ENCODE peak calls at places on chromosomes 4 and X, in six cellular contexts. One of them, this sample, is unnamed.

GRCh38 chr4:110049951-110050925 is 137.6 kb downstream of the EGF start:
- DNase-seq in prostate gland: peak
- DNase-seq in hypothalamus: peak
- DNase-seq in NCI-H1930: peak
- DNase-seq in GM06990: no peak
- DNase-seq in activated T-helper 1 cell treated with anti-CD3 and anti-CD28 coated beads, Interleukin-12 subunit alpha, Interleukin-12 subunit beta, Interleukin-2, Interleukin-4 antibody, amounts not matched to agents 30 ng/mL and 10 ng/mL and 1 ng/mL, durations not matched to agents 14 hours and 24 hours and 36 hours: peak
- DNase-seq in this sample: peak

GRCh38 chr4:138953962-138954371 is 61.6 kb upstream of the NOCT start:
- DNase-seq in prostate gland: no peak
- DNase-seq in GM06990: no peak
- DNase-seq in hypothalamus: no peak
- DNase-seq in activated T-helper 1 cell treated with anti-CD3 and anti-CD28 coated beads, Interleukin-12 subunit alpha, Interleukin-12 subunit beta, Interleukin-2, Interleukin-4 antibody, amounts not matched to agents 30 ng/mL and 10 ng/mL and 1 ng/mL, durations not matched to agents 14 hours and 24 hours and 36 hours: no peak
- DNase-seq in NCI-H1930: no peak
- DNase-seq in this sample: no peak

GRCh38 chr4:20044502-20044911 is 207.2 kb upstream of the SLIT2 start:
- DNase-seq in prostate gland: no peak
- DNase-seq in NCI-H1930: no peak
- DNase-seq in hypothalamus: no peak
- DNase-seq in activated T-helper 1 cell treated with anti-CD3 and anti-CD28 coated beads, Interleukin-12 subunit alpha, Interleukin-12 subunit beta, Interleukin-2, Interleukin-4 antibody, amounts not matched to agents 30 ng/mL and 10 ng/mL and 1 ng/mL, durations not matched to agents 14 hours and 24 hours and 36 hours: no peak
- DNase-seq in GM06990: no peak
- DNase-seq in this sample: no peak

GRCh38 chr4:108144451-108144850 is 24.3 kb downstream of the LEF1 start:
- DNase-seq in hypothalamus: no peak
- DNase-seq in prostate gland: no peak
- DNase-seq in NCI-H1930: no peak
- DNase-seq in GM06990: no peak
- DNase-seq in activated T-helper 1 cell treated with anti-CD3 and anti-CD28 coated beads, Interleukin-12 subunit alpha, Interleukin-12 subunit beta, Interleukin-2, Interleukin-4 antibody, amounts not matched to agents 30 ng/mL and 10 ng/mL and 1 ng/mL, durations not matched to agents 14 hours and 24 hours and 36 hours: no peak
- DNase-seq in this sample: no peak

GRCh38 chr4:2068566-2068965 is 9.4 kb downstream of the NAT8L start:
- DNase-seq in activated T-helper 1 cell treated with anti-CD3 and anti-CD28 coated beads, Interleukin-12 subunit alpha, Interleukin-12 subunit beta, Interleukin-2, Interleukin-4 antibody, amounts not matched to agents 30 ng/mL and 10 ng/mL and 1 ng/mL, durations not matched to agents 14 hours and 24 hours and 36 hours: no peak
- DNase-seq in prostate gland: no peak
- DNase-seq in hypothalamus: no peak
- DNase-seq in NCI-H1930: no peak
- DNase-seq in GM06990: no peak
- DNase-seq in this sample: no peak

GRCh38 chr4:110091426-110091825 is 107.0 kb downstream of the ELOVL6 start:
- DNase-seq in NCI-H1930: no peak
- DNase-seq in prostate gland: no peak
- DNase-seq in GM06990: no peak
- DNase-seq in activated T-helper 1 cell treated with anti-CD3 and anti-CD28 coated beads, Interleukin-12 subunit alpha, Interleukin-12 subunit beta, Interleukin-2, Interleukin-4 antibody, amounts not matched to agents 30 ng/mL and 10 ng/mL and 1 ng/mL, durations not matched to agents 14 hours and 24 hours and 36 hours: no peak
- DNase-seq in hypothalamus: no peak
- DNase-seq in this sample: no peak

GRCh38 chr4:139420652-139421051 is 33.3 kb upstream of the RAB33B start:
- DNase-seq in GM06990: no peak
- DNase-seq in NCI-H1930: no peak
- DNase-seq in prostate gland: no peak
- DNase-seq in activated T-helper 1 cell treated with anti-CD3 and anti-CD28 coated beads, Interleukin-12 subunit alpha, Interleukin-12 subunit beta, Interleukin-2, Interleukin-4 antibody, amounts not matched to agents 30 ng/mL and 10 ng/mL and 1 ng/mL, durations not matched to agents 14 hours and 24 hours and 36 hours: no peak
- DNase-seq in hypothalamus: no peak
- DNase-seq in this sample: no peak

GRCh38 chr4:69497081-69497480 is 1.4 kb upstream of the UGT2B4 start:
- DNase-seq in prostate gland: no peak
- DNase-seq in GM06990: no peak
- DNase-seq in hypothalamus: no peak
- DNase-seq in activated T-helper 1 cell treated with anti-CD3 and anti-CD28 coated beads, Interleukin-12 subunit alpha, Interleukin-12 subunit beta, Interleukin-2, Interleukin-4 antibody, amounts not matched to agents 30 ng/mL and 10 ng/mL and 1 ng/mL, durations not matched to agents 14 hours and 24 hours and 36 hours: no peak
- DNase-seq in NCI-H1930: no peak
- DNase-seq in this sample: no peak

GRCh38 chr4:127685292-127685691 is 44.9 kb upstream of the SLC25A31 start:
- DNase-seq in activated T-helper 1 cell treated with anti-CD3 and anti-CD28 coated beads, Interleukin-12 subunit alpha, Interleukin-12 subunit beta, Interleukin-2, Interleukin-4 antibody, amounts not matched to agents 30 ng/mL and 10 ng/mL and 1 ng/mL, durations not matched to agents 14 hours and 24 hours and 36 hours: no peak
- DNase-seq in hypothalamus: no peak
- DNase-seq in prostate gland: no peak
- DNase-seq in GM06990: no peak
- DNase-seq in NCI-H1930: no peak
- DNase-seq in this sample: no peak

GRCh38 chr4:101291198-101291597 is 56.1 kb downstream of the PPP3CA start:
- DNase-seq in NCI-H1930: no peak
- DNase-seq in prostate gland: no peak
- DNase-seq in GM06990: no peak
- DNase-seq in activated T-helper 1 cell treated with anti-CD3 and anti-CD28 coated beads, Interleukin-12 subunit alpha, Interleukin-12 subunit beta, Interleukin-2, Interleukin-4 antibody, amounts not matched to agents 30 ng/mL and 10 ng/mL and 1 ng/mL, durations not matched to agents 14 hours and 24 hours and 36 hours: no peak
- DNase-seq in hypothalamus: no peak
- DNase-seq in this sample: no peak

GRCh38 chr4:76562851-76563803 is 128.1 kb downstream of the SHROOM3 start:
- DNase-seq in prostate gland: peak
- DNase-seq in hypothalamus: no peak
- DNase-seq in GM06990: no peak
- DNase-seq in activated T-helper 1 cell treated with anti-CD3 and anti-CD28 coated beads, Interleukin-12 subunit alpha, Interleukin-12 subunit beta, Interleukin-2, Interleukin-4 antibody, amounts not matched to agents 30 ng/mL and 10 ng/mL and 1 ng/mL, durations not matched to agents 14 hours and 24 hours and 36 hours: no peak
- DNase-seq in NCI-H1930: no peak
- DNase-seq in this sample: no peak

GRCh38 chr4:112058433-112058832 is 86.8 kb upstream of the FAM241A start:
- DNase-seq in GM06990: no peak
- DNase-seq in NCI-H1930: no peak
- DNase-seq in activated T-helper 1 cell treated with anti-CD3 and anti-CD28 coated beads, Interleukin-12 subunit alpha, Interleukin-12 subunit beta, Interleukin-2, Interleukin-4 antibody, amounts not matched to agents 30 ng/mL and 10 ng/mL and 1 ng/mL, durations not matched to agents 14 hours and 24 hours and 36 hours: no peak
- DNase-seq in prostate gland: no peak
- DNase-seq in hypothalamus: no peak
- DNase-seq in this sample: no peak

GRCh38 chr4:141142423-141142822 is 9.2 kb upstream of the RNF150 start:
- DNase-seq in GM06990: no peak
- DNase-seq in prostate gland: no peak
- DNase-seq in hypothalamus: no peak
- DNase-seq in NCI-H1930: no peak
- DNase-seq in activated T-helper 1 cell treated with anti-CD3 and anti-CD28 coated beads, Interleukin-12 subunit alpha, Interleukin-12 subunit beta, Interleukin-2, Interleukin-4 antibody, amounts not matched to agents 30 ng/mL and 10 ng/mL and 1 ng/mL, durations not matched to agents 14 hours and 24 hours and 36 hours: no peak
- DNase-seq in this sample: no peak

GRCh38 chrX:100829730-100830129 is 9.5 kb downstream of the CSTF2 start:
- DNase-seq in prostate gland: no peak
- DNase-seq in NCI-H1930: no peak
- DNase-seq in hypothalamus: no peak
- DNase-seq in GM06990: peak
- DNase-seq in activated T-helper 1 cell treated with anti-CD3 and anti-CD28 coated beads, Interleukin-12 subunit alpha, Interleukin-12 subunit beta, Interleukin-2, Interleukin-4 antibody, amounts not matched to agents 30 ng/mL and 10 ng/mL and 1 ng/mL, durations not matched to agents 14 hours and 24 hours and 36 hours: no peak
- DNase-seq in this sample: no peak

GRCh38 chr4:55303818-55304217 is 42.2 kb upstream of the SRD5A3 start:
- DNase-seq in prostate gland: no peak
- DNase-seq in NCI-H1930: no peak
- DNase-seq in activated T-helper 1 cell treated with anti-CD3 and anti-CD28 coated beads, Interleukin-12 subunit alpha, Interleukin-12 subunit beta, Interleukin-2, Interleukin-4 antibody, amounts not matched to agents 30 ng/mL and 10 ng/mL and 1 ng/mL, durations not matched to agents 14 hours and 24 hours and 36 hours: no peak
- DNase-seq in GM06990: no peak
- DNase-seq in hypothalamus: no peak
- DNase-seq in this sample: no peak

GRCh38 chrX:17859609-17860178 is 1.4 kb downstream of the RAI2 start:
- DNase-seq in GM06990: no peak
- DNase-seq in activated T-helper 1 cell treated with anti-CD3 and anti-CD28 coated beads, Interleukin-12 subunit alpha, Interleukin-12 subunit beta, Interleukin-2, Interleukin-4 antibody, amounts not matched to agents 30 ng/mL and 10 ng/mL and 1 ng/mL, durations not matched to agents 14 hours and 24 hours and 36 hours: no peak
- DNase-seq in hypothalamus: peak
- DNase-seq in NCI-H1930: no peak
- DNase-seq in prostate gland: peak
- DNase-seq in this sample: no peak

GRCh38 chr4:992297-993110 is 700 bp downstream of the SLC26A1 start:
- DNase-seq in activated T-helper 1 cell treated with anti-CD3 and anti-CD28 coated beads, Interleukin-12 subunit alpha, Interleukin-12 subunit beta, Interleukin-2, Interleukin-4 antibody, amounts not matched to agents 30 ng/mL and 10 ng/mL and 1 ng/mL, durations not matched to agents 14 hours and 24 hours and 36 hours: no peak
- DNase-seq in NCI-H1930: no peak
- DNase-seq in hypothalamus: no peak
- DNase-seq in prostate gland: no peak
- DNase-seq in GM06990: no peak
- DNase-seq in this sample: no peak

GRCh38 chr4:37522996-37523395 is 163.2 kb downstream of the RELL1 start:
- DNase-seq in prostate gland: no peak
- DNase-seq in GM06990: no peak
- DNase-seq in NCI-H1930: no peak
- DNase-seq in hypothalamus: no peak
- DNase-seq in activated T-helper 1 cell treated with anti-CD3 and anti-CD28 coated beads, Interleukin-12 subunit alpha, Interleukin-12 subunit beta, Interleukin-2, Interleukin-4 antibody, amounts not matched to agents 30 ng/mL and 10 ng/mL and 1 ng/mL, durations not matched to agents 14 hours and 24 hours and 36 hours: no peak
- DNase-seq in this sample: no peak

GRCh38 chr4:112109455-112110425 is 35.5 kb upstream of the FAM241A start:
- DNase-seq in NCI-H1930: no peak
- DNase-seq in prostate gland: no peak
- DNase-seq in hypothalamus: peak
- DNase-seq in GM06990: no peak
- DNase-seq in activated T-helper 1 cell treated with anti-CD3 and anti-CD28 coated beads, Interleukin-12 subunit alpha, Interleukin-12 subunit beta, Interleukin-2, Interleukin-4 antibody, amounts not matched to agents 30 ng/mL and 10 ng/mL and 1 ng/mL, durations not matched to agents 14 hours and 24 hours and 36 hours: no peak
- DNase-seq in this sample: no peak

GRCh38 chrX:9525511-9526248 is 60.8 kb downstream of the TBL1X start:
- DNase-seq in NCI-H1930: no peak
- DNase-seq in GM06990: no peak
- DNase-seq in prostate gland: no peak
- DNase-seq in hypothalamus: peak
- DNase-seq in activated T-helper 1 cell treated with anti-CD3 and anti-CD28 coated beads, Interleukin-12 subunit alpha, Interleukin-12 subunit beta, Interleukin-2, Interleukin-4 antibody, amounts not matched to agents 30 ng/mL and 10 ng/mL and 1 ng/mL, durations not matched to agents 14 hours and 24 hours and 36 hours: no peak
- DNase-seq in this sample: no peak

GRCh38 chr4:3123201-3123671 is 48.8 kb downstream of the HTT start:
- DNase-seq in NCI-H1930: no peak
- DNase-seq in hypothalamus: no peak
- DNase-seq in prostate gland: no peak
- DNase-seq in GM06990: no peak
- DNase-seq in activated T-helper 1 cell treated with anti-CD3 and anti-CD28 coated beads, Interleukin-12 subunit alpha, Interleukin-12 subunit beta, Interleukin-2, Interleukin-4 antibody, amounts not matched to agents 30 ng/mL and 10 ng/mL and 1 ng/mL, durations not matched to agents 14 hours and 24 hours and 36 hours: no peak
- DNase-seq in this sample: no peak

GRCh38 chrX:131746491-131746968 is 202.7 kb downstream of the OR13H1 start:
- DNase-seq in NCI-H1930: peak
- DNase-seq in prostate gland: no peak
- DNase-seq in hypothalamus: no peak
- DNase-seq in activated T-helper 1 cell treated with anti-CD3 and anti-CD28 coated beads, Interleukin-12 subunit alpha, Interleukin-12 subunit beta, Interleukin-2, Interleukin-4 antibody, amounts not matched to agents 30 ng/mL and 10 ng/mL and 1 ng/mL, durations not matched to agents 14 hours and 24 hours and 36 hours: no peak
- DNase-seq in GM06990: peak
- DNase-seq in this sample: peak

GRCh38 chr4:48905363-48906015 is 1.1 kb downstream of the OCIAD2 start:
- DNase-seq in hypothalamus: no peak
- DNase-seq in activated T-helper 1 cell treated with anti-CD3 and anti-CD28 coated beads, Interleukin-12 subunit alpha, Interleukin-12 subunit beta, Interleukin-2, Interleukin-4 antibody, amounts not matched to agents 30 ng/mL and 10 ng/mL and 1 ng/mL, durations not matched to agents 14 hours and 24 hours and 36 hours: no peak
- DNase-seq in GM06990: peak
- DNase-seq in NCI-H1930: no peak
- DNase-seq in prostate gland: no peak
- DNase-seq in this sample: no peak

GRCh38 chr4:41873380-41874295 is 61.6 kb upstream of the TMEM33 start:
- DNase-seq in GM06990: no peak
- DNase-seq in hypothalamus: no peak
- DNase-seq in prostate gland: no peak
- DNase-seq in NCI-H1930: no peak
- DNase-seq in activated T-helper 1 cell treated with anti-CD3 and anti-CD28 coated beads, Interleukin-12 subunit alpha, Interleukin-12 subunit beta, Interleukin-2, Interleukin-4 antibody, amounts not matched to agents 30 ng/mL and 10 ng/mL and 1 ng/mL, durations not matched to agents 14 hours and 24 hours and 36 hours: no peak
- DNase-seq in this sample: no peak

This sample was measured in midbrain.